ENCODE peak calls at places on chromosomes 5 and 9, in six cellular contexts. One of them, this sample, is unnamed. For H3K4me1, the result is how much of the 10 kb centered on the place peaks cover.

GRCh38 chr9:3963266-3964019 is 336.4 kb downstream of the GLIS3 start:
- DNase-seq in breast epithelium: no peak
- DNase-seq in neural progenitor cell: no peak
- DNase-seq in left ventricle myocardium inferior: no peak
- DNase-seq in H1: no peak
- DNase-seq in right lobe of liver: no peak
- DNase-seq in this sample: no peak

GRCh38 chr9:133769511-133770075 is 31.4 kb upstream of the SARDH start:
- DNase-seq in breast epithelium: peak
- DNase-seq in neural progenitor cell: no peak
- DNase-seq in left ventricle myocardium inferior: no peak
- DNase-seq in H1: no peak
- DNase-seq in right lobe of liver: peak
- DNase-seq in this sample: no peak

GRCh38 chr9:89952401-89952800 is 347.6 kb downstream of the GADD45G start:
- DNase-seq in breast epithelium: no peak
- DNase-seq in neural progenitor cell: no peak
- DNase-seq in left ventricle myocardium inferior: no peak
- DNase-seq in H1: no peak
- DNase-seq in right lobe of liver: no peak
- DNase-seq in this sample: no peak

GRCh38 chr5:26700759-26701384 is 337.5 kb downstream of the CDH9 start:
- DNase-seq in breast epithelium: no peak
- DNase-seq in neural progenitor cell: peak
- DNase-seq in left ventricle myocardium inferior: no peak
- DNase-seq in H1: peak
- DNase-seq in right lobe of liver: no peak
- DNase-seq in this sample: no peak

GRCh38 chr5:72818866-72819534 is 2.5 kb downstream of the TNPO1 start:
- DNase-seq in breast epithelium: peak
- DNase-seq in neural progenitor cell: peak
- DNase-seq in left ventricle myocardium inferior: peak
- DNase-seq in H1: peak
- DNase-seq in right lobe of liver: peak
- DNase-seq in this sample: peak

GRCh38 chr5:74094096-74094778 is 468.2 kb downstream of the ARHGEF28 start:
- DNase-seq in breast epithelium: no peak
- DNase-seq in neural progenitor cell: no peak
- DNase-seq in left ventricle myocardium inferior: no peak
- DNase-seq in H1: no peak
- DNase-seq in right lobe of liver: no peak
- DNase-seq in this sample: no peak

GRCh38 chr9:16150501-16150900 is 597.7 kb downstream of the CCDC171 start:
- DNase-seq in breast epithelium: no peak
- DNase-seq in neural progenitor cell: no peak
- DNase-seq in left ventricle myocardium inferior: no peak
- DNase-seq in H1: no peak
- DNase-seq in right lobe of liver: no peak
- DNase-seq in this sample: no peak

GRCh38 chr9:137666950-137667670 is 48.3 kb downstream of the EHMT1 start:
- DNase-seq in breast epithelium: no peak
- DNase-seq in neural progenitor cell: peak
- DNase-seq in left ventricle myocardium inferior: no peak
- DNase-seq in H1: peak
- DNase-seq in right lobe of liver: no peak
- DNase-seq in this sample: no peak

GRCh38 chr9:33159058-33159759 is 7.9 kb downstream of the B4GALT1 start:
- DNase-seq in breast epithelium: no peak
- DNase-seq in neural progenitor cell: no peak
- DNase-seq in left ventricle myocardium inferior: peak
- DNase-seq in H1: no peak
- DNase-seq in right lobe of liver: peak
- DNase-seq in this sample: peak

GRCh38 chr9:94867842-94868312 is 141.4 kb downstream of the AOPEP start:
- DNase-seq in breast epithelium: no peak
- DNase-seq in neural progenitor cell: no peak
- DNase-seq in left ventricle myocardium inferior: no peak
- DNase-seq in H1: peak
- DNase-seq in right lobe of liver: no peak
- DNase-seq in this sample: no peak
- H3K4me3 ChIP-seq in breast epithelium: no peak
- H3K4me3 ChIP-seq in neural progenitor cell: no peak
- H3K4me3 ChIP-seq in left ventricle myocardium inferior: peak
- H3K4me3 ChIP-seq in H1: no peak
- H3K4me3 ChIP-seq in right lobe of liver: no peak
- H3K4me3 ChIP-seq in this sample: no peak

DNA sequence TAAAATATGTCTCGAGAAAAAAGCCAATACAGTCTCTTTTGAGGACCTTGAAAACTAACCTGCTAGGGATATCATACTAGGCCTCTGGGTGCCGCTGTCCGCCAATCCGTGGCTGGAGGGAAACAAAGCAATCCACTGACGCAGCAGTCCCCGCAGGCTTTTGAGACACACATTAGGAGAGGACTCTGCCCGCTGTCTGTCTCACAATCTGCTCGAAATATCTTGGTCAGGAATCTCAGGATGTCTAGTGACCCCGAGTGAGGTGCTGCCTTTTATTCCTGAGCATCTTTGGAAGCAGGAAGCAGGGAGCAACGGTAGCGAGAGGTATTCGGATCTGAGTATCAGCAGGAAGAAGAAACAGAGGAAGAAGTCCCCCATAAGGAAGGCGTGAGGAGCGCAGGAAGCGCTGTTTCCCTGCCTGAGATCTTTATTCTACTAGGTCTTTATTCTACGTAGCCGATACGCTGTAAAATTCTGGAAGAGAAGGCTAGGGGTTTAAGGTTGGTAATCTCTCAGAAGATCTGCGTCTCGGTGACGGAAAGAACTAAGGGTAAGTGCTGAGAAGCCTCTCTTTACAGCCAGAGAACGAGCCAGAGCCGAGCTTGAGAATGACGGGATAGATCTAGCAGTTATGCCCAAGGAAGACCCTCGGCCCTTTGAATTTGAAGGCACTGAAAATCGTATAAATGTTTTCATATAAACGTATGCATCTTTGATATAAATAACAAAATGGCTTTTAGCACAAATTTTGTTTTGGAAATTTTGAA is 4.0 kb upstream of the PCDHGA1 start:
- DNase-seq in breast epithelium: peak
- DNase-seq in neural progenitor cell: peak
- DNase-seq in left ventricle myocardium inferior: peak
- DNase-seq in H1: peak
- DNase-seq in right lobe of liver: no peak
- DNase-seq in this sample: peak
- TF ChIP-seq CTCF in breast epithelium: no peak
- TF ChIP-seq CTCF in neural progenitor cell: peak
- TF ChIP-seq CTCF in left ventricle myocardium inferior: peak
- TF ChIP-seq CTCF in H1: peak
- TF ChIP-seq CTCF in right lobe of liver: no peak
- TF ChIP-seq CTCF in this sample: peak

GRCh38 chr5:150343994-150344393 is 13.5 kb upstream of the TCOF1 start:
- DNase-seq in breast epithelium: no peak
- DNase-seq in neural progenitor cell: no peak
- DNase-seq in left ventricle myocardium inferior: no peak
- DNase-seq in H1: no peak
- DNase-seq in right lobe of liver: no peak
- DNase-seq in this sample: no peak
- H3K4me1 ChIP-seq in breast epithelium: under half
- H3K4me1 ChIP-seq in neural progenitor cell: under half
- H3K4me1 ChIP-seq in left ventricle myocardium inferior: under half
- H3K4me1 ChIP-seq in H1: under half
- H3K4me1 ChIP-seq in right lobe of liver: under half
- H3K4me1 ChIP-seq in this sample: under half

DNA sequence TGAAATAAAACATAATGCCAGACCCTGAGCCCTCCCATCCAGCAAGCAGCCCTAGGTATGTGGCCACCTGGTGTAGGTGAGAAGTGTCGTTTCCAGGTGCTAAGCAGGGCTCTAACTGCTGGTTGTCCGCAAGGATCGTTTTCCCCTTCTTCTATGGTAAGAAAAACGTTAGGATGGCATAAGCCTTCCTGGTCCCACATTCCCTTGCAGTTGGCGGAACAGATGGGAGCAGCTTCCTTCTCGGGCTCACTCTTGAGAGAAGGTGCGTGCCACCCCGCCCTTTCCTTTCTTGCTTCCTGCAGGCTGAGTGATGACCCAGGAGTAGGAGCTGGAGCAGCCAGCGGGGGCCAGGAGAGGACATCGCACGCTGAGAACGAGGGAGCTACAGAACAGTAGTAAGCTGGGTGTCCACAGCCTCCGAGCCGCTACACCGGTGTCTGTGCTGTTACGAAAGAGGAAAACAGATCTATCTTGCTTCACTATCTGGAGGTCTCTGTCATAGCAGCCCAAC is 140.0 kb downstream of the COL23A1 start:
- DNase-seq in breast epithelium: no peak
- DNase-seq in neural progenitor cell: no peak
- DNase-seq in left ventricle myocardium inferior: no peak
- DNase-seq in H1: no peak
- DNase-seq in right lobe of liver: no peak
- DNase-seq in this sample: no peak
- H3K4me3 ChIP-seq in breast epithelium: no peak
- H3K4me3 ChIP-seq in neural progenitor cell: no peak
- H3K4me3 ChIP-seq in left ventricle myocardium inferior: no peak
- H3K4me3 ChIP-seq in H1: no peak
- H3K4me3 ChIP-seq in right lobe of liver: no peak
- H3K4me3 ChIP-seq in this sample: no peak